ENCODE peak calls at places on chromosomes 2 and 18, in four cellular contexts. P, G, C and L are unnamed samples.

GRCh38 chr18:75207298-75208054 is 1.5 kb downstream of the PTGR3 start:
- DNase-seq in P (no peak), G (no peak), C (peak; percentile 18), L (peak; percentile 40)

GRCh38 chr18:57195341-57195740 is 48.5 kb downstream of the BOD1L2 start:
- DNase-seq in P (no peak), G (no peak), C (no peak), L (no peak)

GRCh38 chr2:64722645-64723044 is 68.9 kb upstream of the SERTAD2 start:
- DNase-seq in P (no peak), G (no peak), C (no peak), L (no peak)

GRCh38 chr2:6410265-6410664 is 455.4 kb downstream of the CMPK2 start:
- DNase-seq in P (no peak), G (no peak), C (no peak), L (no peak)

GRCh38 chr18:77112161-77112801 is 20.3 kb downstream of the MBP start:
- DNase-seq in P (no peak), G (no peak), C (no peak), L (no peak)

GRCh38 chr2:225041871-225042799 is at the start of gene DOCK10:
- DNase-seq in P (no peak), G (peak; percentile 38), C (peak; percentile 24), L (peak; percentile 29)

GRCh38 chr2:164739966-164740365 is 101.7 kb downstream of the COBLL1 start:
- DNase-seq in P (no peak), G (no peak), C (no peak), L (peak; percentile 82)

GRCh38 chr2:6986251-6986893 is 69.2 kb downstream of the RNF144A start:
- DNase-seq in P (no peak), G (no peak), C (peak; percentile 81), L (peak; percentile 70)

GRCh38 chr2:127611076-127611925 is 34.7 kb upstream of the GPR17 start:
- DNase-seq in P (no peak), G (peak; percentile 25), C (no peak), L (no peak)

GRCh38 chr2:112634874-112635157 is 10.9 kb upstream of the SLC20A1 start:
- DNase-seq in P (no peak), G (no peak), C (no peak), L (no peak)

GRCh38 chr2:38074047-38074774 is 1.7 kb downstream of the CYP1B1 start:
- DNase-seq in P (no peak), G (peak; percentile 51), C (no peak), L (no peak)

GRCh38 chr2:11498543-11499034 is 32.6 kb upstream of the E2F6 start:
- DNase-seq in P (no peak), G (no peak), C (no peak), L (peak; percentile 16)

GRCh38 chr18:7870855-7871254 is 303.7 kb downstream of the PTPRM start:
- DNase-seq in P (no peak), G (no peak), C (no peak), L (peak; percentile 22)

GRCh38 chr2:105600949-105601708 is 143.6 kb upstream of the NCK2 start:
- DNase-seq in P (no peak), G (no peak), C (no peak), L (no peak)

GRCh38 chr2:35997488-35997887 is 358.1 kb upstream of the CRIM1 start:
- DNase-seq in P (no peak), G (no peak), C (no peak), L (peak; percentile 17)

GRCh38 chr2:159903404-159904126 is 105.6 kb upstream of the CD302 start:
- DNase-seq in P (no peak), G (no peak), C (no peak), L (no peak)

GRCh38 chr18:23166863-23167531 is 31.7 kb downstream of the CABLES1 start:
- DNase-seq in P (no peak), G (no peak), C (no peak), L (no peak)

GRCh38 chr2:112640467-112640799 is 5.3 kb upstream of the SLC20A1 start:
- DNase-seq in P (no peak), G (no peak), C (no peak), L (no peak)

GRCh38 chr2:210961249-210961648 is 404.9 kb downstream of the CPS1 start:
- DNase-seq in P (no peak), G (no peak), C (no peak), L (peak; percentile 80)

GRCh38 chr2:85844486-85844885 is 44.3 kb downstream of the ST3GAL5 start:
- DNase-seq in P (no peak), G (no peak), C (no peak), L (no peak)

GRCh38 chr18:36321636-36322407 is 24.3 kb downstream of the FHOD3 start:
- DNase-seq in P (no peak), G (peak; percentile 31), C (no peak), L (peak; percentile 64)

GRCh38 chr2:72023678-72024390 is 123.8 kb downstream of the CYP26B1 start:
- DNase-seq in P (no peak), G (peak; percentile 20), C (no peak), L (no peak)

GRCh38 chr2:240992572-240993291 is 5.7 kb upstream of the SNED1 start:
- DNase-seq in P (no peak), G (peak; percentile 20), C (no peak), L (no peak)

GRCh38 chr18:62009521-62009920 is 116.7 kb upstream of the RNF152 start:
- DNase-seq in P (no peak), G (no peak), C (no peak), L (peak; percentile 44)

GRCh38 chr18:32552421-32553030 is 81.8 kb upstream of the GAREM1 start:
- DNase-seq in P (peak; percentile 74), G (peak; percentile 77), C (no peak), L (peak; percentile 59)

GRCh38 chr2:108399479-108399878 is 21.7 kb downstream of the SULT1C4 start:
- DNase-seq in P (no peak), G (no peak), C (no peak), L (no peak)

GRCh38 chr2:105800036-105800755 is 55.5 kb downstream of the NCK2 start:
- DNase-seq in P (no peak), G (no peak), C (no peak), L (no peak)

GRCh38 chr2:238596571-238597551 is 170.1 kb downstream of the ASB1 start:
- DNase-seq in P (peak; percentile 89), G (no peak), C (no peak), L (peak; percentile 84)

GRCh38 chr2:152701198-152701597 is 16.1 kb downstream of the PRPF40A start:
- DNase-seq in P (no peak), G (no peak), C (no peak), L (no peak)

GRCh38 chr2:28621172-28622100 is 125.6 kb downstream of the PLB1 start:
- DNase-seq in P (peak; percentile 58), G (peak; percentile 75), C (peak; percentile 32), L (peak; percentile 92)

GRCh38 chr18:56210466-56210865 is 427.9 kb downstream of the TXNL1 start:
- DNase-seq in P (no peak), G (no peak), C (no peak), L (no peak)

GRCh38 chr2:165633431-165633830 is 160.6 kb downstream of the GALNT3 start:
- DNase-seq in P (no peak), G (no peak), C (peak; percentile 75), L (no peak)

GRCh38 chr2:50491541-50492114 is 540.3 kb downstream of the NRXN1 start:
- DNase-seq in P (peak; percentile 12), G (no peak), C (peak; percentile 4), L (peak; percentile 14)

DNA sequence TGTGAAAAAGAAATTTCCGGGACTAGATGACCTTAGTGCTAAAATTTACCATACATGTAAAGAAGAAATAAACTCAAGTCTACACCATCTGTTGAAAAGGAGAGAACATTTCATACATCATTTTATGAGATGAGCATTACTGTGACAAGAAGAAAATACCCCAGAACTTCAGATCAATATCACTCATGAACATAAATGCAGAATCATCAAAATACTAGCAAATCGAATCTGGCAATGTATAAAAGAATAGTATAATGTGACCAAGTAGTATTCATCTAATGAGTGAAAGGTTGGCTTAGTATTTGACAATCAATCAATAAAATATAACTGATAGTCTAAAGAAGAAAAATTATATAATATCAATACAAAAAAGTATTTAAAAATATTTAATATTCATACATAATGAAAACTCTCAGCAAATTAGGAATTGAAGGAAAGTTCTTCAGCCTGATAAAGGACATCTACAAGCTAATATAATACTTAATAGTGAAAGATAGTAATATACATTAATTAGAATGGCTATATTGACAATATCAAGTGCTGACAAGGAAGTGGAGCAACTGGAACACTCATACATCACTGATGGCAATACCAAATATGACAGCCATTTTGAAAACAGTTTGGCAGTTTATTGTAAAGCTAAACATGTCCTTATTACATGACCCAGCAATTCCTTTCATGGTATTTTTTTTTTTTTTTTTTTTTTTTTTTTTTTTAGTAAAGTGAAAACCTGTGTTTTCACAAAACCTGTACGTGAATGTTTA is 231.4 kb upstream of the ZEB2 start:
- DNase-seq in P (no peak), G (no peak), C (no peak), L (no peak)
- H2AFZ ChIP-seq in P (no peak overlapping the region), G (no peak overlapping the region), C (no peak overlapping the region), L (no peak overlapping the region)

GRCh38 chr2:136770384-136770783 is 5.0 kb downstream of the THSD7B start:
- DNase-seq in P (no peak), G (no peak), C (no peak), L (no peak)

GRCh38 chr2:136764397-136765255 is 719 bp upstream of the THSD7B start:
- DNase-seq in P (no peak), G (peak; percentile 79), C (peak; percentile 12), L (peak; percentile 9)

GRCh38 chr2:136765256-136765735 is at the start of gene THSD7B:
- DNase-seq in P (no peak), G (peak; percentile 41), C (no peak), L (no peak)

GRCh38 chr2:136765736-136766323 is 485 bp downstream of the THSD7B start:
- DNase-seq in P (no peak), G (peak; percentile 35), C (no peak), L (no peak)

DNA sequence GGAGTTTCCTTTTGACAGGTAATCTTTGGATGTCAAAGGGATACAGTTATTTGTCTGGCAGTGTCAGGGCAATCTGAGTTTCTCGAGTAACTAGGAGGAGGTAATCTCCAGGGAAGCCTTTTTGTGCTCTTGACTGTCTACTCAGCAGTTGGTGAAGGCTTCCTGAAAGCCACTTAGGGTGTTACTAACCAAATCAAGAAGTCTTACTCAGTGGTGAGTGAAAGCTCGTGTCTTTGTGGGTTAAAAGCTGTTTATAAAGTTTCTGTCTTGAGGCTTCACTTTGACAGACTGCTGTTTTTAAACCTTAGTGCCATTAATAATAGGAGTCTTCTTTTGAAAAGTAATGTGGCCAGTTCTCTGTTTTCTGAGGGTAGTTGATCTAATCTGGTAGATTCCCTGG is 1.7 kb downstream of the THSD7B start:
- DNase-seq in P (no peak), G (no peak), C (no peak), L (no peak)
- H2AFZ ChIP-seq in P (no peak overlapping the region), G (no peak overlapping the region), C (no peak overlapping the region), L (no peak overlapping the region)

GRCh38 chr18:4096501-4096900 is 358.6 kb downstream of the DLGAP1 start:
- DNase-seq in P (no peak), G (no peak), C (no peak), L (peak; percentile 14)
- H2AFZ ChIP-seq in P (no peak overlapping the region), G (no peak overlapping the region), C (no peak overlapping the region), L (no peak overlapping the region)

DNA sequence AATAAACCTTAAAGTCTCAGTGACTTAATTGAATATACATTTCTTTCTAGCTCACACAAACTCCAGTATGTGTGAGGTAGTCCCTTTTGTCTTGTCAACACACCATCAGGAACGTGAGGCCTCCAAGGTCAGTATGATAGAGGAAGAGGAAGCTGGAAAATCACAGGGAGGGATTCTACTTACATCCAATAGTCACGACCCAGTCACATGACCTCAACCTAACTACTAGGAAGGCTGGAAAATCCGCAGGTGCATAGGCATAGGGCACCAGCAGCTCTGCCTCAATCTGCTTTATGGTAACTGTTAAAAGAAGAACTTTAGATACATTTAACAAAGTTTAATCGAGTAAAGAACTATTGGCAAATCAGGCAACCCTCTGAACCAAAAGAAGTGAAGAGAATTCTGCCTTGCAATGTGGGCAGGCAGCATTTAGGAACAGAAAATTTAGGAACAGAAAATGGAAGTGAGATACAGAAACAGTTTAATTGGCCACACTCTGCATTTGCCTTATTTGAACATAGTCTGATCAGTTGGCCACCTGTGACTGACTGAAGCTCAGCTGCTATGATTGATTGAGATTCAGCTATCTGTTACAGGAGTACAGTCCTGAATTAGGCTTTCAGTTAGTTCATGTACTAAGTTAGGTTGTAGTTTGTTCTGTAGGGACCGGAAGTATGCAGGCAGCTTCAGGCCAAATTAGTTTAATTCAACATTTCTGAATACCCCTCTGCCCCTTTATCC is 165.0 kb upstream of the PARD3B start:
- DNase-seq in P (no peak), G (no peak), C (no peak), L (no peak)
- H2AFZ ChIP-seq in P (no peak overlapping the region), G (no peak overlapping the region), C (no peak overlapping the region), L (no peak overlapping the region)